ENCODE peak calls at places on chromosomes 1 and 21, in five cellular contexts. One of them, this sample, is unnamed. For H3K4me1, the result is how much of the 10 kb centered on the place peaks cover.

GRCh38 chr1:166870584-166870983 is 5.5 kb downstream of the TADA1 start:
- DNase-seq in hepatocyte: no peak
- DNase-seq in CD8-positive, alpha-beta memory T cell: no peak
- DNase-seq in thoracic aorta: no peak
- DNase-seq in SK-N-SH: no peak
- DNase-seq in this sample: no peak

GRCh38 chr1:75794382-75794781 is 2.3 kb upstream of the MSH4 start:
- DNase-seq in hepatocyte: no peak
- DNase-seq in CD8-positive, alpha-beta memory T cell: no peak
- DNase-seq in thoracic aorta: no peak
- DNase-seq in SK-N-SH: no peak
- DNase-seq in this sample: no peak

GRCh38 chr1:11598461-11598860 is 55.8 kb downstream of the FBXO2 start:
- DNase-seq in hepatocyte: no peak
- DNase-seq in CD8-positive, alpha-beta memory T cell: no peak
- DNase-seq in thoracic aorta: no peak
- DNase-seq in SK-N-SH: no peak
- DNase-seq in this sample: peak

GRCh38 chr1:32786856-32787255 is 30.3 kb downstream of the YARS1 start:
- DNase-seq in hepatocyte: no peak
- DNase-seq in CD8-positive, alpha-beta memory T cell: no peak
- DNase-seq in thoracic aorta: no peak
- DNase-seq in SK-N-SH: no peak
- DNase-seq in this sample: no peak

GRCh38 chr1:78688701-78689100 is 39.1 kb downstream of the IFI44 start:
- DNase-seq in hepatocyte: no peak
- DNase-seq in CD8-positive, alpha-beta memory T cell: no peak
- DNase-seq in thoracic aorta: no peak
- DNase-seq in SK-N-SH: peak
- DNase-seq in this sample: no peak

GRCh38 chr1:77888429-77889239 is at the start of gene NEXN:
- DNase-seq in hepatocyte: peak
- DNase-seq in CD8-positive, alpha-beta memory T cell: no peak
- DNase-seq in thoracic aorta: peak
- DNase-seq in SK-N-SH: peak
- DNase-seq in this sample: peak

GRCh38 chr1:201479331-201479730 is 10.3 kb upstream of the PHLDA3 start:
- DNase-seq in hepatocyte: no peak
- DNase-seq in CD8-positive, alpha-beta memory T cell: no peak
- DNase-seq in thoracic aorta: no peak
- DNase-seq in SK-N-SH: no peak
- DNase-seq in this sample: no peak

GRCh38 chr1:225700164-225700740 is 47.3 kb upstream of the ENAH start:
- DNase-seq in hepatocyte: peak
- DNase-seq in CD8-positive, alpha-beta memory T cell: no peak
- DNase-seq in thoracic aorta: peak
- DNase-seq in SK-N-SH: no peak
- DNase-seq in this sample: no peak

GRCh38 chr1:214261206-214262123 is 19.5 kb upstream of the SMYD2 start:
- DNase-seq in hepatocyte: peak
- DNase-seq in CD8-positive, alpha-beta memory T cell: peak
- DNase-seq in thoracic aorta: no peak
- DNase-seq in SK-N-SH: peak
- DNase-seq in this sample: peak

GRCh38 chr1:105427543-105427942 is 1628.9 kb upstream of the PRMT6 start:
- DNase-seq in hepatocyte: no peak
- DNase-seq in CD8-positive, alpha-beta memory T cell: no peak
- DNase-seq in thoracic aorta: no peak
- DNase-seq in SK-N-SH: no peak
- DNase-seq in this sample: no peak

GRCh38 chr1:213391445-213391844 is 340.4 kb downstream of the RPS6KC1 start:
- DNase-seq in hepatocyte: no peak
- DNase-seq in CD8-positive, alpha-beta memory T cell: no peak
- DNase-seq in thoracic aorta: no peak
- DNase-seq in SK-N-SH: no peak
- DNase-seq in this sample: no peak

GRCh38 chr1:190176776-190177175 is 300.9 kb downstream of the BRINP3 start:
- DNase-seq in hepatocyte: no peak
- DNase-seq in CD8-positive, alpha-beta memory T cell: no peak
- DNase-seq in thoracic aorta: no peak
- DNase-seq in SK-N-SH: no peak
- DNase-seq in this sample: no peak

GRCh38 chr21:34836103-34836932 is 167.5 kb downstream of the CLIC6 start:
- DNase-seq in hepatocyte: peak
- DNase-seq in CD8-positive, alpha-beta memory T cell: no peak
- DNase-seq in thoracic aorta: peak
- DNase-seq in SK-N-SH: no peak
- DNase-seq in this sample: peak

GRCh38 chr21:34834852-34835501 is 166.2 kb downstream of the CLIC6 start:
- DNase-seq in hepatocyte: no peak
- DNase-seq in CD8-positive, alpha-beta memory T cell: no peak
- DNase-seq in thoracic aorta: no peak
- DNase-seq in SK-N-SH: no peak
- DNase-seq in this sample: no peak

GRCh38 chr21:34839070-34839820 is 170.5 kb downstream of the CLIC6 start:
- DNase-seq in hepatocyte: no peak
- DNase-seq in CD8-positive, alpha-beta memory T cell: no peak
- DNase-seq in thoracic aorta: no peak
- DNase-seq in SK-N-SH: no peak
- DNase-seq in this sample: no peak

GRCh38 chr21:34835526-34835925 is 166.7 kb downstream of the CLIC6 start:
- DNase-seq in hepatocyte: no peak
- DNase-seq in CD8-positive, alpha-beta memory T cell: no peak
- DNase-seq in thoracic aorta: no peak
- DNase-seq in SK-N-SH: no peak
- DNase-seq in this sample: peak

DNA sequence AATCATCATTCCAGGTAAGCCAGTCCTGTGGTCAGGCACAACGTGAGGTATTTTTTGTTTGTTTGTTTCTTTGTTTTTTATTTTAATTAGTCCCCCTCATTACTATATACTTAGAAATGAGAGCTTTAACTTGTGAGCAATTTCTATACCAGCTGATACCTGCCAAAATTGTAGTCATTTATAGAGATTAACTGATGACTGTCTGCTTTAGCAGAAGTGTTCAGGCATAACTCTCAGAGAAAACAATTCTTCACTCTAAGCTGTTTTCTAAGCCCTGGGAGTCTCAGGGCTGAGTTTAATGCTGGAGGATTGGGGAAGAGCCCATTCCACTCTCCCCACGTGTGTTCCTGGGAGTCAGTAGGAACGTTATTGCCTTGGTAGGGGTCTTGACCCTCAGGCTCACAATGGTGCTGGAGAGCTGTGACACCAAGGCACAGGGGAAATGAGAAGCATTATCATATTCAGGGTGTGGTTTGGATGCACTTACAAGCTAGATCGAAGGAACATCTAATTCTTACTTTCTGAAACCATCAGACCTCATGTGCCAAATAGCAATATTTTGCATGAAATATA is 168.2 kb downstream of the CLIC6 start:
- DNase-seq in hepatocyte: no peak
- DNase-seq in CD8-positive, alpha-beta memory T cell: no peak
- DNase-seq in thoracic aorta: no peak
- DNase-seq in SK-N-SH: no peak
- DNase-seq in this sample: no peak
- H3K4me1 ChIP-seq in hepatocyte: under half
- H3K4me1 ChIP-seq in CD8-positive, alpha-beta memory T cell: under half
- H3K4me1 ChIP-seq in thoracic aorta: under half
- H3K4me1 ChIP-seq in SK-N-SH: under half
- H3K4me1 ChIP-seq in this sample: under half

DNA sequence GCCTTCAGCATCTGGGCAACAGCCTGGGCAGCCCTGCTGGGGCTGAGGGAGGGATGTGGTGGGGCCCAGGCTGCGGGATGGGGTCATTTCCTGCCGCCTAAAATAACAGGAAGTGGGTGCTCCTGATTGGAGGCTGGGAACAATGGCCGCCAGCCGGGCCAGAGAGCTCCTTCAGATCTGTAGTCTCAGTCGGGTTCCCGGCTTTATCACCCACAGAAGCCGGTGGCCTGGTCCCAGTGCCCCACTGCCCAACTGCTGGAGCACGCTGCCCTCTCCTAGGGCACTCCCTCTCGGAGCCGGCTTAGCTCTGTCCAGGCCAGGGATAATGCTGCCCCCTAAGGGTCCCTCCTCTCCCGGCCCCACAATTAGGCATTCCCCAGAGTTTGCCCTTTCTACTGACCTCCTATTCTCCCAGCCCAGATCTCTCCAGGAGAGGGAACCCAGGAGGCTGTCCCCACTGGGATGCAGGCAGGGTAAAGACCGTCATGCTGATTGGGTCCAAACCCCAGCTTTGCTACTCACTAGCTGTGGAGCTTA is 5.1 kb downstream of the MAP7D1 start:
- DNase-seq in hepatocyte: peak
- DNase-seq in CD8-positive, alpha-beta memory T cell: peak
- DNase-seq in thoracic aorta: no peak
- DNase-seq in SK-N-SH: peak
- DNase-seq in this sample: peak
- H3K4me1 ChIP-seq in hepatocyte: under half
- H3K4me1 ChIP-seq in CD8-positive, alpha-beta memory T cell: half or more
- H3K4me1 ChIP-seq in thoracic aorta: half or more
- H3K4me1 ChIP-seq in SK-N-SH: under half
- H3K4me1 ChIP-seq in this sample: under half

GRCh38 chr21:42234464-42235241 is 15.7 kb downstream of the ABCG1 start:
- DNase-seq in hepatocyte: peak
- DNase-seq in CD8-positive, alpha-beta memory T cell: peak
- DNase-seq in thoracic aorta: no peak
- DNase-seq in SK-N-SH: peak
- DNase-seq in this sample: peak

GRCh38 chr21:42235593-42235992 is 16.7 kb downstream of the ABCG1 start:
- DNase-seq in hepatocyte: peak
- DNase-seq in CD8-positive, alpha-beta memory T cell: no peak
- DNase-seq in thoracic aorta: no peak
- DNase-seq in SK-N-SH: no peak
- DNase-seq in this sample: no peak

GRCh38 chr21:42236693-42237092 is 17.8 kb downstream of the ABCG1 start:
- DNase-seq in hepatocyte: no peak
- DNase-seq in CD8-positive, alpha-beta memory T cell: no peak
- DNase-seq in thoracic aorta: no peak
- DNase-seq in SK-N-SH: no peak
- DNase-seq in this sample: no peak

GRCh38 chr21:42237161-42237560 is 18.2 kb downstream of the ABCG1 start:
- DNase-seq in hepatocyte: no peak
- DNase-seq in CD8-positive, alpha-beta memory T cell: no peak
- DNase-seq in thoracic aorta: no peak
- DNase-seq in SK-N-SH: no peak
- DNase-seq in this sample: no peak

GRCh38 chr21:42236014-42236413 is 17.1 kb downstream of the ABCG1 start:
- DNase-seq in hepatocyte: no peak
- DNase-seq in CD8-positive, alpha-beta memory T cell: no peak
- DNase-seq in thoracic aorta: no peak
- DNase-seq in SK-N-SH: no peak
- DNase-seq in this sample: no peak
- H3K4me1 ChIP-seq in hepatocyte: under half
- H3K4me1 ChIP-seq in CD8-positive, alpha-beta memory T cell: half or more
- H3K4me1 ChIP-seq in thoracic aorta: under half
- H3K4me1 ChIP-seq in SK-N-SH: under half
- H3K4me1 ChIP-seq in this sample: under half

GRCh38 chr1:19450811-19451564 is 34.4 kb downstream of the CAPZB start:
- DNase-seq in hepatocyte: peak
- DNase-seq in CD8-positive, alpha-beta memory T cell: no peak
- DNase-seq in thoracic aorta: no peak
- DNase-seq in SK-N-SH: peak
- DNase-seq in this sample: peak
- H3K4me1 ChIP-seq in hepatocyte: half or more
- H3K4me1 ChIP-seq in CD8-positive, alpha-beta memory T cell: half or more
- H3K4me1 ChIP-seq in thoracic aorta: half or more
- H3K4me1 ChIP-seq in SK-N-SH: half or more
- H3K4me1 ChIP-seq in this sample: under half

DNA sequence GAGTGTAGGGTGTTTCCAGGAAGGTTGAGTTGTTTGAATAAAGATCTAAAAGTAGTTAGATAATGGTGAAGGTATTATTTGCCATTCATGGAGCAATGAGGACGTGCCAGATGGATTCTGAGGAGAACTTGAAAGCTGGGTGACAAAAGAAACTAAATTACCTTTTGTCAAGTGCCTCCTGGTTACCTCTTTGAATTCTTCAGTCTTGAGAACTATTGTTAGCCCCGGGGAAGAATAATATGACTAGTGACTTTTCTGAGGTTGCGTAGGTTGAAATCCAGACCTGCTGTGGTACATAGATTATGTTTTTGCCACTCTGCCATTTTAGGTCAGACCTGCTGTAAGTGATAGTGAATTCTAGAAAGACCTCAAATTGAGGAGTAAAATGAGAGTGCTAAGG is 11.5 kb downstream of the LAMC1 start:
- DNase-seq in hepatocyte: no peak
- DNase-seq in CD8-positive, alpha-beta memory T cell: no peak
- DNase-seq in thoracic aorta: no peak
- DNase-seq in SK-N-SH: no peak
- DNase-seq in this sample: no peak
- H3K4me1 ChIP-seq in hepatocyte: under half
- H3K4me1 ChIP-seq in CD8-positive, alpha-beta memory T cell: under half
- H3K4me1 ChIP-seq in thoracic aorta: under half
- H3K4me1 ChIP-seq in SK-N-SH: under half
- H3K4me1 ChIP-seq in this sample: under half

GRCh38 chr1:39269791-39270342 is 65.4 kb downstream of the MACF1 start:
- DNase-seq in hepatocyte: peak
- DNase-seq in CD8-positive, alpha-beta memory T cell: no peak
- DNase-seq in thoracic aorta: no peak
- DNase-seq in SK-N-SH: no peak
- DNase-seq in this sample: peak
- H3K4me1 ChIP-seq in hepatocyte: under half
- H3K4me1 ChIP-seq in CD8-positive, alpha-beta memory T cell: half or more
- H3K4me1 ChIP-seq in thoracic aorta: under half
- H3K4me1 ChIP-seq in SK-N-SH: under half
- H3K4me1 ChIP-seq in this sample: under half

DNA sequence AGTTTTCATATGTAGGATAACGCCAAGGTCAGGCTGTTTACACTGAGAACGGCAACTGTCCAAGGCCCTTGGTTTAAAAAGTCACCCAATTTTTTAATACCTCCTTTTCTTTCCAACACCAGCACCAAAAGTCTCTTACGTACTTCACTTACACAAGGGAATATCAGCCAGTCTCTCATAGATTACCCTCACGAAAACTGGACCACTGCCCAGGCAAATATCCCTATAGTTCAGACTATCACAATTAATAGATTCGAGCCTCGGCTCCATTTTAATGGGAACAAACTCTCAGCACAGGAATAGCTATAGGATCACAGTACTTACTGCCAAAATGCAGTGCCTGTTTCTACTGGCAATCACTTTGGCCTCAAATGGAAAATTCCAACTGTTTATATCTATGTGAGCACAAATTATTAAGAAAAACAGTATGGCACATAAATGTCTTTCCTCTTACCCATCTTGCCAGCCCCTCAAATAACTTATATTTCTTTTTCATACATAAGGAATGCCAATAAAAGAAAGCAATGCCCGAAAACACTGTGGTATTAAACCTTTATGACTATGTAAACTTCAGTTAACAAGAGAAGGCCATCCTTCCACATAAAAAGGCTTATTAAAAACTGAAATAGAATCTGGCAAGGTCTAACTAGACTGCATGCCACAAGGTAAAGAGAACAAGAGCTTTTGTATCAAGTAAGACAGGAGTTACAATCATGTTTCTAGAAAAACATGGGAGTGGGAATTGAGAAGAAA is 97.8 kb downstream of the SLC45A1 start:
- DNase-seq in hepatocyte: no peak
- DNase-seq in CD8-positive, alpha-beta memory T cell: no peak
- DNase-seq in thoracic aorta: no peak
- DNase-seq in SK-N-SH: no peak
- DNase-seq in this sample: peak
- H3K4me1 ChIP-seq in hepatocyte: half or more
- H3K4me1 ChIP-seq in CD8-positive, alpha-beta memory T cell: half or more
- H3K4me1 ChIP-seq in thoracic aorta: half or more
- H3K4me1 ChIP-seq in SK-N-SH: under half
- H3K4me1 ChIP-seq in this sample: under half